ENCODE peak calls at places on chromosomes 3 and 15, in four cellular contexts. G is tibial artery; X is CD4-positive, alpha-beta T cell; A is suprapubic skin. T is an unnamed sample.

GRCh38 chr15:68492855-68493254 is 60.9 kb upstream of the ITGA11 start:
- DNase-seq in G (peak; percentile 70), X (no peak), A (peak; percentile 20), T (no peak)

GRCh38 chr3:188059346-188059745 is 94.6 kb upstream of the LPP start:
- DNase-seq in G (no peak), X (no peak), A (no peak), T (no peak)

GRCh38 chr3:72336821-72337479 is 511.3 kb downstream of the SHQ1 start:
- DNase-seq in G (peak; percentile 69), X (no peak), A (peak; percentile 90), T (no peak)

GRCh38 chr15:92306662-92307061 is 87.0 kb upstream of the ST8SIA2 start:
- DNase-seq in G (no peak), X (no peak), A (no peak), T (no peak)

GRCh38 chr3:143464850-143465249 is 345.3 kb downstream of the CHST2 start:
- DNase-seq in G (no peak), X (no peak), A (no peak), T (no peak)

GRCh38 chr3:194080913-194081800 is 54.8 kb upstream of the HES1 start:
- DNase-seq in G (no peak), X (no peak), A (peak; percentile 29), T (no peak)

GRCh38 chr15:46441294-46442062 is 806.6 kb downstream of the SQOR start:
- DNase-seq in G (no peak), X (no peak), A (no peak), T (no peak)

GRCh38 chr15:62474771-62475124 is 309.7 kb upstream of the C2CD4B start:
- DNase-seq in G (no peak), X (no peak), A (no peak), T (no peak)

GRCh38 chr3:94101860-94102259 is 39.0 kb downstream of the NSUN3 start:
- DNase-seq in G (no peak), X (no peak), A (no peak), T (peak; percentile 28)

GRCh38 chr3:119559441-119559963 is at the start of gene CD80:
- DNase-seq in G (peak; percentile 41), X (peak; percentile 36), A (no peak), T (peak; percentile 38)

GRCh38 chr15:81942157-81942556 is 103.7 kb downstream of the MEX3B start:
- DNase-seq in G (no peak), X (no peak), A (no peak), T (no peak)

GRCh38 chr3:4289044-4289443 is 14.1 kb upstream of the SETMAR start:
- DNase-seq in G (no peak), X (no peak), A (no peak), T (no peak)

GRCh38 chr15:45646220-45646619 is 11.4 kb downstream of the SQOR start:
- DNase-seq in G (no peak), X (no peak), A (no peak), T (no peak)

GRCh38 chr3:129505341-129505740 is 23.1 kb upstream of the RHO start:
- DNase-seq in G (no peak), X (no peak), A (no peak), T (no peak)

GRCh38 chr15:101206173-101206572 is 45.7 kb downstream of the CHSY1 start:
- DNase-seq in G (no peak), X (peak; percentile 69), A (no peak), T (peak; percentile 43)

GRCh38 chr3:85678713-85679112 is 719.9 kb downstream of the CADM2 start:
- DNase-seq in G (no peak), X (no peak), A (no peak), T (no peak)

GRCh38 chr15:88695046-88695445 is 56.2 kb downstream of the ISG20 start:
- DNase-seq in G (no peak), X (no peak), A (peak; percentile 56), T (no peak)

GRCh38 chr3:100957407-100958100 is 35.7 kb downstream of the ABI3BP start:
- DNase-seq in G (no peak), X (no peak), A (no peak), T (no peak)

GRCh38 chr3:11641683-11642407 is 1.9 kb downstream of the VGLL4 start:
- DNase-seq in G (peak; percentile 52), X (no peak), A (no peak), T (peak; percentile 45)

GRCh38 chr3:24763421-24763820 is 268.8 kb upstream of the THRB start:
- DNase-seq in G (no peak), X (no peak), A (no peak), T (no peak)

GRCh38 chr15:58628206-58629057 is 121.1 kb downstream of the ADAM10 start:
- DNase-seq in G (no peak), X (no peak), A (no peak), T (peak; percentile 62)
- H3K27ac ChIP-seq in G (peak overlapping the region; percentile 56), X (peak overlapping the region; percentile 66), A (peak overlapping the region; percentile 73), T (peak overlapping the region; percentile 86)

DNA sequence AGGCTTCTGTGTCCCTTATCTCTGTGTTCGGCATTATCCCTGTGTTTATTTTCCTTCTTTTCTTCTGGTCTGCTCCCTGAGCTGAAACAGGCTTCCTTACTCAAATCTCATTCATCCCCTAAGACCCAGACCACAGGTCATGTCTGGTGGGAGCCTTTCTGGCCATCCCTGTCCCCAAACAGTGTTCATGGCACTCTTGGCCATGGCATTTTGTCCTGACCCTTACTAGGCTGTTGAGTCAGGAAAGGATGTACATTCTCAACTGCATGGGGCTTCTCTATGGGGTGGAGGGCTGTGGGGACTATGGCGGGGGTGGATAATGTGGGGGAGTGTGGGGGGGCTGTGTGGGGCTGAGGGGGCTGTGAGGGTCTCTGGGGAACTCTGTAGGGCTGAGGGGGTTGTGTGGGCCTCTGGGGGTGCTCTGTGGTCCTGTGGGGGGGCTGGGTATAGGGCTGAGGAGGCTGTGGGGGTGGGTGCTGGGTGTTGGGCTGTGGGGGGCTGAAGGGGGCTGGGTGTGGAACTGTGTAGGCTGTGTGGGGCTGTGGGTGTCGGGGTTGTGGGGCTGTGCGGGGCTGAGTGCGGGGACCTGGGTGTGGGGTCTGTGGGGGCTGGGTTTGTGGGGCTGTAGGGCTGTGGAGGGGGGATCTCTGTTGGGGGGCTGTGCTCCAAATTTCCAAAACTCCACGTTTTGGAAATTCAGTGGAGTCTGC is 64.3 kb downstream of the KLF13 start:
- DNase-seq in G (no peak), X (no peak), A (no peak), T (no peak)
- H3K27ac ChIP-seq in G (peak overlapping the region; percentile 98), X (no peak overlapping the region), A (peak overlapping the region; percentile 97), T (no peak overlapping the region)

GRCh38 chr15:66481107-66481856 is 16.3 kb downstream of the SNAPC5 start:
- DNase-seq in G (no peak), X (no peak), A (no peak), T (no peak)
- H3K27ac ChIP-seq in G (no peak overlapping the region), X (no peak overlapping the region), A (no peak overlapping the region), T (no peak overlapping the region)

DNA sequence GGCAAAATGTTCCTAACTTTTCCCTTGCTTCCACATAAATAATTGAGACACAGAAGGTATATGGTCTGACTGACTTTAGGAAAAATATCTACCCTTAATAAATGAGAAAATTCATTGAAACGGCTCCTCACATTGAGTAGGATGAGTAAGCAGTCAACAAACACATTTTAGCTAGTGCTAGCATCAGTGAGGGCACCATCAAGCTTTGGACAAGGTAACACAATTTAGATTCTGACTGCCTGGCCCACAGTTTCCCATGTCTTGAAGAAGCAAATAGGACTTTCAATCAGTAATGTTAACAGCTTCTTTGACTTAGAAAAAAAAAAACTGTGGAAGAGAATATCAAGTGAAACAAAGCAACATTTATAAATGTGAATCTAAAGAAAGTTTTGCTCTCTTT is 70.1 kb upstream of the MBNL1 start:
- DNase-seq in G (no peak), X (no peak), A (no peak), T (no peak)
- H3K27ac ChIP-seq in G (peak overlapping the region; percentile 74), X (peak overlapping the region; percentile 62), A (peak overlapping the region; percentile 22), T (peak overlapping the region; percentile 86)

GRCh38 chr15:73952913-73953750 is 26.9 kb downstream of the LOXL1 start:
- DNase-seq in G (peak; percentile 19), X (no peak), A (no peak), T (no peak)
- H3K27ac ChIP-seq in G (peak overlapping the region; percentile 95), X (no peak overlapping the region), A (no peak overlapping the region), T (no peak overlapping the region)

GRCh38 chr3:127089487-127090145 is 103.3 kb upstream of the PRR23E start:
- DNase-seq in G (no peak), X (no peak), A (no peak), T (no peak)
- H3K27ac ChIP-seq in G (no peak overlapping the region), X (no peak overlapping the region), A (no peak overlapping the region), T (no peak overlapping the region)

GRCh38 chr3:170868577-170869239 is 1.3 kb downstream of the RPL22L1 start:
- DNase-seq in G (no peak), X (no peak), A (no peak), T (no peak)
- H3K27ac ChIP-seq in G (no peak overlapping the region), X (no peak overlapping the region), A (no peak overlapping the region), T (peak overlapping the region; percentile 88)

GRCh38 chr15:90062729-90063684 is 39.3 kb downstream of the IDH2 start:
- DNase-seq in G (no peak), X (no peak), A (no peak), T (no peak)
- H3K27ac ChIP-seq in G (peak overlapping the region; percentile 32), X (peak overlapping the region; percentile 10), A (peak overlapping the region; percentile 84), T (peak overlapping the region; percentile 82)

T was measured in CD4-positive, CD25-positive, alpha-beta regulatory T cell.